ENCODE peak calls at places on chromosomes 3 and 15, in eight cellular contexts. X is NCI-H1105; M is CMK; K is stimulated activated CD4-positive, alpha-beta T cell treated with anti-CD3 and anti-CD28 coated beads, Interleukin-1b, Interleukin-23, amount 100 ng/mL, for 24 hours; Y is Kasumi-1; C is occipital lobe; O is SJSA1; H is GM18507. P is an unnamed sample.

GRCh38 chr3:56862352-56863062 is 60.8 kb upstream of the ARHGEF3 start:
- DNase-seq in X (no peak), M (no peak), K (no peak), Y (no peak), C (peak), O (no peak), H (no peak), P (no peak)

GRCh38 chr3:13286873-13287272 is 133.2 kb downstream of the NUP210 start:
- DNase-seq in X (no peak), M (no peak), K (no peak), Y (no peak), C (no peak), O (no peak), H (no peak), P (no peak)

GRCh38 chr15:36130641-36131310 is 448.6 kb upstream of the CDIN1 start:
- DNase-seq in X (no peak), M (no peak), K (no peak), Y (no peak), C (no peak), O (no peak), H (no peak), P (no peak)

GRCh38 chr15:31098491-31098917 is 3.0 kb downstream of the TRPM1 start:
- DNase-seq in X (no peak), M (no peak), K (no peak), Y (no peak), C (no peak), O (no peak), H (no peak), P (no peak)

GRCh38 chr3:123344175-123344908 is 104.5 kb downstream of the ADCY5 start:
- DNase-seq in X (no peak), M (no peak), K (no peak), Y (no peak), C (no peak), O (no peak), H (no peak), P (no peak)

GRCh38 chr15:68617001-68617400 is 38.2 kb downstream of the CORO2B start:
- DNase-seq in X (no peak), M (no peak), K (no peak), Y (no peak), C (no peak), O (no peak), H (no peak), P (no peak)

GRCh38 chr3:31172336-31172735 is 277.9 kb upstream of the GADL1 start:
- DNase-seq in X (no peak), M (no peak), K (no peak), Y (no peak), C (no peak), O (no peak), H (no peak), P (no peak)

GRCh38 chr15:89335289-89336041 is 841 bp upstream of the POLG start:
- DNase-seq in X (peak), M (no peak), K (no peak), Y (no peak), C (no peak), O (no peak), H (no peak), P (peak)

GRCh38 chr3:61686228-61686648 is 124.9 kb downstream of the PTPRG start:
- DNase-seq in X (peak), M (no peak), K (no peak), Y (no peak), C (no peak), O (no peak), H (no peak), P (no peak)